ENCODE peak calls at places on chromosomes 13 and 19, in nine cellular contexts. O is GM03348; J is ecto neural progenitor cell; Q is activated CD4-positive, alpha-beta T cell treated with anti-CD3 and anti-CD28 coated beads for 48 hours; B is naive thymus-derived CD8-positive, alpha-beta T cell; S is stimulated activated naive CD4-positive, alpha-beta T cell; X is glutamatergic neuron; D is germinal center; E is heart right ventricle. N is an unnamed sample.

GRCh38 chr13:24272452-24273161 is 36.8 kb upstream of the C1QTNF9 start:
- DNase-seq in O (no peak), J (no peak), Q (no peak), B (no peak), S (peak), X (no peak), D (no peak), E (peak), N (no peak)

GRCh38 chr13:34591163-34591562 is 350.9 kb upstream of the NBEA start:
- DNase-seq in O (no peak), J (no peak), Q (no peak), B (no peak), S (no peak), X (no peak), D (no peak), E (no peak), N (no peak)

GRCh38 chr19:52786078-52786463 is 520 bp downstream of the ZNF600 start:
- DNase-seq in O (peak), J (peak), Q (peak), B (no peak), S (peak), X (peak), D (no peak), E (peak), N (no peak)

GRCh38 chr13:49439609-49440008 is 4.3 kb downstream of the CAB39L start:
- DNase-seq in O (no peak), J (no peak), Q (no peak), B (no peak), S (no peak), X (no peak), D (no peak), E (no peak), N (no peak)

GRCh38 chr13:36884235-36884634 is 35.8 kb downstream of the SMAD9 start:
- DNase-seq in O (no peak), J (no peak), Q (no peak), B (no peak), S (no peak), X (no peak), D (no peak), E (no peak), N (no peak)

GRCh38 chr19:23512151-23512925 is 117.1 kb upstream of the ZNF91 start:
- DNase-seq in O (no peak), J (no peak), Q (no peak), B (no peak), S (no peak), X (no peak), D (no peak), E (no peak), N (no peak)

GRCh38 chr13:35699805-35700204 is 223.3 kb upstream of the MAB21L1 start:
- DNase-seq in O (peak), J (no peak), Q (no peak), B (no peak), S (no peak), X (no peak), D (no peak), E (no peak), N (no peak)

GRCh38 chr19:45554481-45554880 is 30.1 kb downstream of the OPA3 start:
- DNase-seq in O (no peak), J (no peak), Q (no peak), B (no peak), S (no peak), X (no peak), D (no peak), E (no peak), N (no peak)

GRCh38 chr19:10471909-10472308 is 31.2 kb downstream of the KEAP1 start:
- DNase-seq in O (peak), J (no peak), Q (no peak), B (no peak), S (no peak), X (no peak), D (peak), E (no peak), N (no peak)

GRCh38 chr13:110194456-110194855 is 112.5 kb downstream of the COL4A1 start:
- DNase-seq in O (no peak), J (no peak), Q (no peak), B (no peak), S (no peak), X (no peak), D (no peak), E (no peak), N (no peak)

GRCh38 chr19:58399903-58400637 is 4.6 kb downstream of the RNF225 start:
- DNase-seq in O (peak), J (peak), Q (no peak), B (no peak), S (no peak), X (no peak), D (no peak), E (no peak), N (no peak)

N was measured in SIG-M5.